ENCODE peak calls at places on chromosomes 4 and X, in four cellular contexts. I, X, K and Y are unnamed samples.

GRCh38 chrX:25010784-25011588 is 4.8 kb downstream of the ARX start:
- DNase-seq in I (no peak), X (no peak), K (no peak), Y (no peak)

GRCh38 chr4:71290481-71290880 is 48.3 kb upstream of the SLC4A4 start:
- DNase-seq in I (no peak), X (no peak), K (no peak), Y (no peak)

GRCh38 chr4:23937173-23937572 is 47.3 kb upstream of the PPARGC1A start:
- DNase-seq in I (peak; percentile 53), X (no peak), K (no peak), Y (no peak)

GRCh38 chr4:123559955-123560669 is 163.5 kb downstream of the SPRY1 start:
- DNase-seq in I (peak; percentile 14), X (no peak), K (no peak), Y (no peak)

GRCh38 chrX:44693255-44693654 is 150.6 kb upstream of the DUSP21 start:
- DNase-seq in I (no peak), X (no peak), K (no peak), Y (no peak)

GRCh38 chrX:45850775-45851433 is 650.2 kb upstream of the DIPK2B start:
- DNase-seq in I (peak; percentile 21), X (peak; percentile 49), K (no peak), Y (peak; percentile 13)

GRCh38 chr4:184203300-184203699 is 14.4 kb downstream of the ENPP6 start:
- DNase-seq in I (no peak), X (no peak), K (no peak), Y (no peak)

GRCh38 chr4:149291463-149291862 is 524.2 kb downstream of the IQCM start:
- DNase-seq in I (no peak), X (no peak), K (no peak), Y (peak; percentile 76)

GRCh38 chr4:149371021-149371420 is 444.6 kb downstream of the IQCM start:
- DNase-seq in I (peak; percentile 64), X (no peak), K (peak; percentile 20), Y (peak; percentile 9)